ENCODE peak calls at places on chromosomes 3 and 15, in five cellular contexts. C is HepG2, G is K562, A is SK-N-SH, V is GM12878. N is an unnamed sample.

GRCh38 chr3:40602778-40603385 is 78.1 kb downstream of the ZNF621 start:
- DNase-seq in G (no peak), V (no peak), C (no peak), A (no peak), N (no peak)

GRCh38 chr15:92277776-92278175 is 115.9 kb upstream of the ST8SIA2 start:
- DNase-seq in A (peak), G (no peak), V (no peak), C (no peak), N (no peak)

GRCh38 chr3:44418549-44418948 is 58.9 kb downstream of the ZNF445 start:
- DNase-seq in C (peak), G (peak), A (no peak), V (no peak), N (no peak)

GRCh38 chr3:14769531-14770325 is 49.0 kb upstream of the FGD5 start:
- DNase-seq in A (peak), C (no peak), V (no peak), G (no peak), N (no peak)

GRCh38 chr15:89814112-89814742 is 425 bp downstream of the ANPEP start:
- DNase-seq in C (no peak), A (peak), V (no peak), G (no peak), N (no peak)

GRCh38 chr3:169493512-169494141 is 169.9 kb downstream of the MECOM start:
- DNase-seq in C (no peak), A (no peak), G (no peak), V (no peak), N (no peak)

GRCh38 chr3:131231710-131232348 is 149.7 kb upstream of the NUDT16 start:
- DNase-seq in A (peak), G (no peak), C (peak), V (no peak), N (no peak)

GRCh38 chr3:133529809-133530208 is 43.7 kb upstream of the CDV3 start:
- DNase-seq in A (no peak), C (no peak), V (no peak), G (no peak), N (no peak)

GRCh38 chr15:70100495-70101331 is 3.0 kb upstream of the TLE3 start:
- DNase-seq in V (no peak), C (peak), G (peak), A (peak), N (peak)

GRCh38 chr3:182739619-182740018 is 53.7 kb upstream of the ATP11B start:
- DNase-seq in C (no peak), G (peak), V (no peak), A (no peak), N (peak)

GRCh38 chr3:127458698-127459097 is 131.8 kb downstream of the TPRA1 start:
- DNase-seq in C (no peak), G (peak), V (no peak), A (no peak), N (peak)

GRCh38 chr15:57375827-57376694 is at the start of gene CGNL1:
- DNase-seq in A (peak), V (no peak), G (no peak), C (peak), N (peak)
- TF ChIP-seq FOXM1 in A (no peak), V (no peak), G (no peak), C (no peak), N (no peak)

GRCh38 chr3:126180477-126181397 is at the start of gene ALDH1L1:
- DNase-seq in C (peak), A (peak), G (no peak), V (no peak), N (no peak)
- TF ChIP-seq FOXM1 in C (no peak), A (no peak), G (no peak), V (no peak), N (no peak)

DNA sequence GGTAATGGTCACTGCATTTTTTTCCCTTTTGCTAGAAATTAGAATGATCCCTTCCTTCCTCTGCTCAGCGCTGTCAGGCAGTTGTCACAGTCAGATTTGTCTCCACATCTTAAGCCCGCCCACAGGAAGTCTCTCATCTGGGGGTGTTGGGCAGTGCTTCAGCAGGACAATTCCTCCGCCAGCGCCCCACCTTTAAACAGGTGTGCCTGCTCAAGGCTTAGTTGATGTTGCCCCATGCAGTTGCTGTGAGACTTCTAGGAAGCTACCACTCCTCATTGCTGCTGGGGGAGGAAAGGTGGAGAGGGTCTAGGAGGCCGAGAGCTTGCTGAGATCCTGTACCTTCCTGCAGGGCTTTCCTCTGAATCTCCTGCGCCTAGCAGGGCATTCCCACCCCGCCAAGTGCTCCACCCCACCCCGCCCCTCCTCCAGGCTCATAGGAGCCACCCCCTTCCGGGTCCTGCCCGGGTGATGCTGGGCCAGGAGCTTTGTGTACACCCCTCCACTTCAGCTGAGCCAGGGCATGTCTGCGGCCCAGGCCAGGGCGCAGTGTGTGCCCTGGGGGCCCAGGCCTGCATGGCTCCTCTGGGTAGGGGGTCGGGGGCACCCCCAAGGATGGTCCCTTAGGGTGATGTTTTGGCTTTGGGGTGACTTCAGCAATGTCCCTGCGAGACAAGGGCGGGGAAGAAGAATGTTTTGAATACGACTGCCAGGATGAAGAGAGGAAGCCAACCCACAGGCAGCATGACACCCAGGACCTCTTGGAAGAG is 68.7 kb downstream of the TRAK1 start:
- DNase-seq in A (peak), V (no peak), C (peak), G (peak), N (no peak)
- TF ChIP-seq FOXM1 in A (no peak), V (no peak), C (no peak), G (no peak), N (no peak)

DNA sequence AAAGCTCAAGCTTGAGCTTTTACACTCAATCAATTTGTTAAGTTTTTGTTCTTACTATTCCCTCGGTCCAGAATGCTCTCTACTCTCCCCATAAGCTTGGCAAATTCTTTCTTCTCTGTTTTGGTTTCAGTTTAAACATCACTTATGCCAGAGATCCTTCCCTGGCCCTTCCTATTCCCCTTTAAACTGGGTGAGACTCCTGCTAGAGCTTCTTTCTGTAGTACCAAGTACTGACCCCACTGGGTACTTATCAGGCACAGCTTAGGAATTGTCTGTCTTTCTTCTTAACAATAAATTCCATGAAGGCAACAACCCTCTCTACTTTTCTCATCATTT is 76.7 kb upstream of the PHLDB2 start:
- DNase-seq in C (no peak), V (no peak), G (no peak), A (no peak), N (no peak)
- TF ChIP-seq FOXM1 in C (no peak), V (no peak), G (no peak), A (no peak), N (no peak)

DNA sequence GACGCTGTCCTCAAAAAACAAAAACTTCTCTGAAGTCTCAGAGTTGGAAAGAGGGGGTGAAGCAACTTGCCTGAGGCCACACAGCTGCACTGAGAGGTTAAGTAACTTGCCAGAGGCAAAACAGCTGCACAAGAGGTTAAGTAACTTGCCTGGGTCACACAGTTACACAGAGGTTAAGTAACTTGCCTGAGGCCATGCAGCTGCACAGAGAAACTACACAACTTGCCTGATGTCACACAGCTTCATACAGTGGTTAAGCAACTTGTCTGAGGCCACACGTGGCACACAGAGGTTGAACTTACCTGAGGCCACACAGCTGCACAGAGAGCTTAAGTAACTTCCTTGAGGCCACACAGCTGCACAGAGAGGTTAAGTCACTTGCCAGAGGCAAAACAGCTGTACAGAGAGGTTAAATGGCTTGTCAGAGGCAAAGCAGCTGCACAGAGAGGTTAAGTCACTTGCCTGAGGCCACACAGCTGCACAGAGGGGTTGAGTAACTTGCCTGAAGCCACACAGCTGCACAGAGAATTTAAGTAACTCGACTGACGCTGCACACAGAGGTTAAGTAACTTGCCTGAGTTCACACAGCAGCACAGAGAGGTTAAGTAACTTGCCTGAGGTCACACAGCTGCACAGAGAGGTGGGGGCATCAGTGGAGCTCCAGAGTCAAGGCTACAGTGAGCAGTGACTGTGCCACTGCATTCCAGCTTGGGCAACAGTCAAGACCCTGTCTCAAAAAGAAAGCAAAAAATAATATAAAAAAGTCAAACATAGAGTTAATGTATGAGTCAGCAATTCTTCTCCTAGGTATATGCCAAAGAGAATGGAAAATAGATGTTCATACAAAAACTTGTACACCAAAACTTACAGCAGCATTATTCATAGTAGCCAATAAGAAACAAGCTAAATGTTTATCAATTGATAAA is 12.0 kb upstream of the ACAD9 start:
- DNase-seq in G (no peak), A (no peak), V (no peak), C (no peak), N (no peak)
- TF ChIP-seq FOXM1 in G (peak), A (no peak), V (no peak), C (no peak), N (peak)

DNA sequence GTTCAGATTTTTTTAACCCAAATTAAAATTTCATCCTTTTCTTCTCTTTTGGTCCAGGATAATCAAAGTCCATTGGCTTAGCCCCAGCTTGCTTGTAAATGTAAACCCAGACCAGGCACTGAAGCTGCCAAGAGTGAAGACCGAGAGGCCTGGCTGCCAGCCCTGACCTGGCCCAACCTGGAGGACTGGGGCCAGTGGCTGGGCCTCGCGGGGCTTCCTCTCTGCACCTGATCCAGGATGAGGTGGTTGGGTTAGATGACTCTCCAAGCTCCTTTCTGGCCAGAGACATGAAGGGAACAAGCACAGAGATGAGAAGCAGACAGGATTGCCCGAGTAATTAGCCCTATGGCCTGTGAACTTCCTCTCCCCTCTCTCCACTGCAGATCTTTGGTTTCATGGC is 50.6 kb downstream of the CMTM6 start:
- DNase-seq in A (no peak), C (no peak), V (no peak), G (no peak), N (no peak)
- TF ChIP-seq FOXM1 in A (no peak), C (no peak), V (no peak), G (no peak), N (no peak)

N was measured in HEK293T.